ENCODE peak calls at places on chromosomes 16 and 17, in five cellular contexts. K, X, G, A and L are unnamed samples.

GRCh38 chr17:37259030-37259735 is 116.6 kb upstream of the C17orf78 start:
- DNase-seq in K (no peak), X (peak), G (no peak), A (no peak), L (no peak)

GRCh38 chr16:19517424-19518089 is 4.3 kb downstream of the GDE1 start:
- DNase-seq in K (no peak), X (no peak), G (no peak), A (no peak), L (no peak)

GRCh38 chr17:18195246-18195645 is 11.6 kb downstream of the ALKBH5 start:
- DNase-seq in K (no peak), X (no peak), G (no peak), A (no peak), L (no peak)

GRCh38 chr16:4081577-4082021 is 34.6 kb downstream of the ADCY9 start:
- DNase-seq in K (peak), X (no peak), G (no peak), A (peak), L (no peak)

GRCh38 chr17:9768381-9768934 is 22.9 kb downstream of the DHRS7C start:
- DNase-seq in K (no peak), X (peak), G (no peak), A (no peak), L (no peak)

GRCh38 chr16:80672379-80672778 is 131.6 kb downstream of the DYNLRB2 start:
- DNase-seq in K (no peak), X (no peak), G (no peak), A (no peak), L (no peak)

GRCh38 chr16:25692307-25692706 is 548 bp downstream of the HS3ST4 start:
- DNase-seq in K (no peak), X (no peak), G (peak), A (no peak), L (peak)

GRCh38 chr17:65629234-65629690 is 67.8 kb upstream of the AXIN2 start:
- DNase-seq in K (no peak), X (no peak), G (no peak), A (no peak), L (peak)

GRCh38 chr16:31664683-31665482 is 137.2 kb downstream of the AHSP start:
- DNase-seq in K (no peak), X (peak), G (no peak), A (no peak), L (no peak)

GRCh38 chr16:15518412-15519351 is 84.3 kb downstream of the BMERB1 start:
- DNase-seq in K (no peak), X (no peak), G (no peak), A (no peak), L (no peak)

GRCh38 chr16:80527297-80527696 is 13.5 kb upstream of the DYNLRB2 start:
- DNase-seq in K (peak), X (peak), G (peak), A (peak), L (peak)

GRCh38 chr17:37488009-37488604 is 1.6 kb upstream of the DUSP14 start:
- DNase-seq in K (no peak), X (peak), G (no peak), A (no peak), L (no peak)

GRCh38 chr16:78957328-78958100 is 643.0 kb downstream of the MAF start:
- DNase-seq in K (no peak), X (no peak), G (no peak), A (peak), L (no peak)

GRCh38 chr17:78803161-78803845 is 21.2 kb upstream of the CYTH1 start:
- DNase-seq in K (no peak), X (no peak), G (no peak), A (no peak), L (no peak)

GRCh38 chr16:20255002-20255401 is 72.3 kb downstream of the GP2 start:
- DNase-seq in K (no peak), X (no peak), G (no peak), A (no peak), L (no peak)

GRCh38 chr17:83193336-83194188 is 114.2 kb downstream of the METRNL start:
- DNase-seq in K (no peak), X (no peak), G (no peak), A (peak), L (peak)

GRCh38 chr17:32933881-32934280 is 5.9 kb downstream of the TMEM98 start:
- DNase-seq in K (no peak), X (no peak), G (no peak), A (no peak), L (no peak)

GRCh38 chr17:15342460-15342859 is 1.1 kb upstream of the TEKT3 start:
- DNase-seq in K (no peak), X (no peak), G (no peak), A (no peak), L (no peak)

GRCh38 chr17:61048398-61049106 is 351.1 kb upstream of the TBX2 start:
- DNase-seq in K (no peak), X (no peak), G (no peak), A (no peak), L (no peak)

GRCh38 chr16:89166696-89167424 is 4.7 kb upstream of the CDH15 start:
- DNase-seq in K (no peak), X (no peak), G (no peak), A (no peak), L (no peak)

GRCh38 chr16:19683453-19684236 is 34.4 kb downstream of the KNOP1 start:
- DNase-seq in K (no peak), X (no peak), G (no peak), A (no peak), L (no peak)

GRCh38 chr17:3882276-3882675 is 10.6 kb downstream of the CAMKK1 start:
- DNase-seq in K (no peak), X (no peak), G (no peak), A (no peak), L (no peak)

GRCh38 chr17:62064791-62065563 is at the start of gene MED13:
- DNase-seq in K (peak), X (peak), G (peak), A (peak), L (peak)

GRCh38 chr16:50507397-50507796 is 40.8 kb upstream of the NKD1 start:
- DNase-seq in K (no peak), X (no peak), G (no peak), A (no peak), L (no peak)

GRCh38 chr17:16282522-16282921 is 65.5 kb downstream of the PIGL start:
- DNase-seq in K (no peak), X (peak), G (no peak), A (no peak), L (no peak)

GRCh38 chr17:40966848-40967247 is at the start of gene KRT39:
- DNase-seq in K (no peak), X (no peak), G (no peak), A (no peak), L (no peak)

GRCh38 chr16:88292007-88292940 is 90.5 kb upstream of the ZNF469 start:
- DNase-seq in K (no peak), X (no peak), G (no peak), A (no peak), L (no peak)

GRCh38 chr16:86306811-86307517 is 203.4 kb upstream of the FOXF1 start:
- DNase-seq in K (no peak), X (no peak), G (no peak), A (no peak), L (no peak)

GRCh38 chr16:11501583-11502138 is 85.1 kb downstream of the LITAF start:
- DNase-seq in K (no peak), X (no peak), G (no peak), A (no peak), L (peak)

GRCh38 chr16:29007865-29008593 is 23.2 kb downstream of the LAT start:
- DNase-seq in K (peak), X (peak), G (no peak), A (peak), L (no peak)